ENCODE peak calls at places on chromosomes 2 and 18, in eight cellular contexts. One of them, this sample, is unnamed.

GRCh38 chr18:23542471-23542870 is 39.2 kb downstream of the RMC1 start:
- DNase-seq in foreskin fibroblast: no peak
- DNase-seq in mesothelial cell of epicardium: no peak
- DNase-seq in choroid plexus epithelial cell: no peak
- DNase-seq in myocyte: no peak
- DNase-seq in astrocyte of the spinal cord: peak
- DNase-seq in BE2C: no peak
- DNase-seq in AG08396: no peak
- DNase-seq in this sample: no peak

GRCh38 chr2:23776021-23776420 is 150.9 kb downstream of the ATAD2B start:
- DNase-seq in astrocyte of the spinal cord: no peak
- DNase-seq in BE2C: no peak
- DNase-seq in AG08396: no peak
- DNase-seq in myocyte: peak
- DNase-seq in foreskin fibroblast: no peak
- DNase-seq in mesothelial cell of epicardium: no peak
- DNase-seq in choroid plexus epithelial cell: no peak
- DNase-seq in this sample: no peak

GRCh38 chr2:85721641-85722040 is 27.5 kb downstream of the GNLY start:
- DNase-seq in BE2C: no peak
- DNase-seq in AG08396: no peak
- DNase-seq in mesothelial cell of epicardium: no peak
- DNase-seq in myocyte: no peak
- DNase-seq in choroid plexus epithelial cell: no peak
- DNase-seq in foreskin fibroblast: no peak
- DNase-seq in astrocyte of the spinal cord: no peak
- DNase-seq in this sample: no peak

GRCh38 chr2:204477358-204477950 is 67.8 kb upstream of the PARD3B start:
- DNase-seq in choroid plexus epithelial cell: peak
- DNase-seq in mesothelial cell of epicardium: no peak
- DNase-seq in AG08396: no peak
- DNase-seq in astrocyte of the spinal cord: no peak
- DNase-seq in foreskin fibroblast: peak
- DNase-seq in myocyte: no peak
- DNase-seq in BE2C: no peak
- DNase-seq in this sample: no peak

GRCh38 chr2:157769866-157770265 is 106.3 kb downstream of the ACVR1 start:
- DNase-seq in AG08396: no peak
- DNase-seq in mesothelial cell of epicardium: no peak
- DNase-seq in foreskin fibroblast: no peak
- DNase-seq in choroid plexus epithelial cell: no peak
- DNase-seq in astrocyte of the spinal cord: no peak
- DNase-seq in myocyte: no peak
- DNase-seq in BE2C: no peak
- DNase-seq in this sample: no peak

GRCh38 chr2:101518470-101519172 is 43.7 kb upstream of the RFX8 start:
- DNase-seq in AG08396: no peak
- DNase-seq in foreskin fibroblast: peak
- DNase-seq in mesothelial cell of epicardium: no peak
- DNase-seq in astrocyte of the spinal cord: peak
- DNase-seq in myocyte: peak
- DNase-seq in BE2C: peak
- DNase-seq in choroid plexus epithelial cell: peak
- DNase-seq in this sample: no peak

GRCh38 chr2:113181491-113182051 is 7.8 kb downstream of the PSD4 start:
- DNase-seq in myocyte: no peak
- DNase-seq in AG08396: no peak
- DNase-seq in mesothelial cell of epicardium: no peak
- DNase-seq in foreskin fibroblast: no peak
- DNase-seq in astrocyte of the spinal cord: no peak
- DNase-seq in BE2C: no peak
- DNase-seq in choroid plexus epithelial cell: no peak
- DNase-seq in this sample: no peak

GRCh38 chr2:11056614-11057013 is 98.7 kb upstream of the SLC66A3 start:
- DNase-seq in mesothelial cell of epicardium: no peak
- DNase-seq in astrocyte of the spinal cord: peak
- DNase-seq in foreskin fibroblast: peak
- DNase-seq in myocyte: peak
- DNase-seq in BE2C: peak
- DNase-seq in AG08396: peak
- DNase-seq in choroid plexus epithelial cell: peak
- DNase-seq in this sample: no peak

GRCh38 chr2:235573331-235574221 is 79.7 kb downstream of the AGAP1 start:
- DNase-seq in myocyte: peak
- DNase-seq in AG08396: no peak
- DNase-seq in BE2C: peak
- DNase-seq in astrocyte of the spinal cord: no peak
- DNase-seq in foreskin fibroblast: no peak
- DNase-seq in choroid plexus epithelial cell: no peak
- DNase-seq in mesothelial cell of epicardium: no peak
- DNase-seq in this sample: no peak

GRCh38 chr2:72933646-72934151 is 16.4 kb downstream of the EMX1 start:
- DNase-seq in BE2C: no peak
- DNase-seq in foreskin fibroblast: no peak
- DNase-seq in choroid plexus epithelial cell: no peak
- DNase-seq in myocyte: peak
- DNase-seq in mesothelial cell of epicardium: no peak
- DNase-seq in astrocyte of the spinal cord: no peak
- DNase-seq in AG08396: no peak
- DNase-seq in this sample: no peak

GRCh38 chr2:102141011-102141914 is 1.3 kb upstream of the IL1R1 start:
- DNase-seq in BE2C: no peak
- DNase-seq in astrocyte of the spinal cord: peak
- DNase-seq in myocyte: peak
- DNase-seq in mesothelial cell of epicardium: no peak
- DNase-seq in AG08396: peak
- DNase-seq in foreskin fibroblast: peak
- DNase-seq in choroid plexus epithelial cell: peak
- DNase-seq in this sample: no peak

GRCh38 chr2:140786585-140786984 is 1344.2 kb downstream of the LRP1B start:
- DNase-seq in myocyte: no peak
- DNase-seq in choroid plexus epithelial cell: no peak
- DNase-seq in foreskin fibroblast: no peak
- DNase-seq in mesothelial cell of epicardium: no peak
- DNase-seq in AG08396: no peak
- DNase-seq in BE2C: no peak
- DNase-seq in astrocyte of the spinal cord: no peak
- DNase-seq in this sample: no peak

GRCh38 chr2:42572297-42573081 is 4.1 kb downstream of the MTA3 start:
- DNase-seq in AG08396: no peak
- DNase-seq in choroid plexus epithelial cell: peak
- DNase-seq in foreskin fibroblast: no peak
- DNase-seq in myocyte: no peak
- DNase-seq in mesothelial cell of epicardium: no peak
- DNase-seq in astrocyte of the spinal cord: no peak
- DNase-seq in BE2C: no peak
- DNase-seq in this sample: no peak

GRCh38 chr18:54792079-54792478 is 36.2 kb upstream of the RAB27B start:
- DNase-seq in mesothelial cell of epicardium: no peak
- DNase-seq in foreskin fibroblast: no peak
- DNase-seq in AG08396: no peak
- DNase-seq in myocyte: no peak
- DNase-seq in choroid plexus epithelial cell: no peak
- DNase-seq in BE2C: no peak
- DNase-seq in astrocyte of the spinal cord: no peak
- DNase-seq in this sample: no peak

GRCh38 chr2:164605295-164605694 is 16.0 kb downstream of the GRB14 start:
- DNase-seq in mesothelial cell of epicardium: no peak
- DNase-seq in AG08396: no peak
- DNase-seq in choroid plexus epithelial cell: no peak
- DNase-seq in astrocyte of the spinal cord: no peak
- DNase-seq in myocyte: no peak
- DNase-seq in foreskin fibroblast: peak
- DNase-seq in BE2C: no peak
- DNase-seq in this sample: no peak

GRCh38 chr2:208407667-208408066 is 1.1 kb downstream of the PTH2R start:
- DNase-seq in BE2C: peak
- DNase-seq in foreskin fibroblast: peak
- DNase-seq in myocyte: peak
- DNase-seq in AG08396: peak
- DNase-seq in astrocyte of the spinal cord: peak
- DNase-seq in choroid plexus epithelial cell: peak
- DNase-seq in mesothelial cell of epicardium: no peak
- DNase-seq in this sample: no peak

GRCh38 chr2:8579686-8580085 is 102.2 kb upstream of the ID2 start:
- DNase-seq in astrocyte of the spinal cord: no peak
- DNase-seq in choroid plexus epithelial cell: no peak
- DNase-seq in foreskin fibroblast: no peak
- DNase-seq in mesothelial cell of epicardium: no peak
- DNase-seq in myocyte: no peak
- DNase-seq in AG08396: no peak
- DNase-seq in BE2C: no peak
- DNase-seq in this sample: no peak